ENCODE peak calls at places on chromosomes 16 and 17, in ten cellular contexts. S is iris pigment epithelial cell, N is GM19239, P is NCI-H1092, A is nucleus accumbens, L is LoVo, Z is ovary, C is NAMALWA, M is MM.1S, R is thoracic aorta. J is an unnamed sample.

GRCh38 chr17:32783602-32784001 is 93.3 kb downstream of the MYO1D start:
- DNase-seq in S (peak), Z (no peak), M (peak), P (peak), R (no peak), L (peak), A (no peak), N (peak), C (peak), J (no peak)

GRCh38 chr17:62675701-62676100 is 48.2 kb downstream of the MRC2 start:
- DNase-seq in P (no peak), Z (no peak), C (no peak), S (no peak), L (no peak), N (no peak), A (no peak), R (no peak), M (no peak), J (no peak)

GRCh38 chr17:75888484-75888883 is 8.3 kb downstream of the TRIM65 start:
- DNase-seq in C (no peak), N (no peak), R (no peak), M (no peak), L (no peak), S (no peak), P (no peak), A (no peak), Z (no peak), J (no peak)

GRCh38 chr17:10769840-10770239 is 34.1 kb downstream of the TMEM238L start:
- DNase-seq in C (no peak), P (no peak), Z (no peak), L (no peak), M (no peak), R (no peak), S (no peak), N (no peak), A (no peak), J (no peak)

GRCh38 chr16:67158637-67159600 is 790 bp downstream of the TRADD start:
- DNase-seq in N (peak), R (no peak), M (peak), A (no peak), P (no peak), S (no peak), L (peak), C (peak), Z (peak), J (peak)

GRCh38 chr16:67428146-67428731 is 2.7 kb upstream of the HSD11B2 start:
- DNase-seq in N (peak), M (peak), A (no peak), L (peak), Z (peak), S (peak), P (peak), R (no peak), C (peak), J (peak)

GRCh38 chr17:49775546-49776260 is 11.8 kb upstream of the FAM117A start:
- DNase-seq in S (peak), Z (no peak), M (no peak), R (no peak), P (no peak), C (no peak), N (no peak), L (no peak), A (no peak), J (no peak)

GRCh38 chr17:47999612-48000011 is 28.7 kb downstream of the CDK5RAP3 start:
- DNase-seq in A (no peak), C (no peak), S (no peak), Z (no peak), N (no peak), P (no peak), L (peak), R (no peak), M (no peak), J (no peak)

GRCh38 chr16:89667633-89668032 is 10.0 kb downstream of the SPATA33 start:
- DNase-seq in A (no peak), L (no peak), Z (no peak), R (no peak), M (no peak), P (no peak), N (no peak), C (no peak), S (no peak), J (no peak)

GRCh38 chr17:63800783-63801182 is 26.4 kb upstream of the PSMC5 start:
- DNase-seq in S (no peak), Z (no peak), R (no peak), L (no peak), N (no peak), C (no peak), M (no peak), A (no peak), P (no peak), J (no peak)

GRCh38 chr16:12538667-12539081 is 265.0 kb downstream of the CPPED1 start:
- DNase-seq in A (no peak), S (no peak), N (no peak), L (no peak), C (no peak), R (no peak), P (no peak), Z (no peak), M (no peak), J (no peak)

GRCh38 chr17:12979826-12980500 is 37.9 kb downstream of the ELAC2 start:
- DNase-seq in Z (no peak), L (no peak), C (no peak), R (no peak), S (no peak), N (no peak), M (no peak), A (no peak), P (no peak), J (no peak)

GRCh38 chr17:42853004-42853403 is 2.0 kb downstream of the AOC3 start:
- DNase-seq in L (no peak), N (no peak), R (no peak), C (no peak), P (no peak), M (no peak), A (no peak), S (no peak), Z (no peak), J (no peak)

GRCh38 chr17:77615672-77616242 is 342.7 kb upstream of the TNRC6C start:
- DNase-seq in Z (no peak), L (no peak), P (no peak), S (no peak), M (no peak), R (no peak), N (no peak), A (no peak), C (no peak), J (no peak)

GRCh38 chr17:47239663-47240374 is 13.8 kb upstream of the ITGB3 start:
- DNase-seq in M (peak), Z (peak), N (no peak), L (peak), P (peak), S (peak), R (peak), C (peak), A (no peak), J (peak)

GRCh38 chr16:9345046-9345445 is 253.6 kb downstream of the HAPSTR1 start:
- DNase-seq in P (no peak), S (no peak), R (no peak), Z (no peak), C (no peak), A (no peak), N (no peak), M (no peak), L (no peak), J (no peak)

GRCh38 chr17:78967782-78968362 is 11.9 kb downstream of the LGALS3BP start:
- DNase-seq in R (no peak), N (no peak), S (no peak), A (no peak), M (no peak), Z (no peak), C (no peak), P (no peak), L (no peak), J (no peak)

GRCh38 chr17:33778505-33779398 is 476.3 kb upstream of the CCL2 start:
- DNase-seq in S (peak), R (no peak), L (peak), M (peak), P (no peak), Z (no peak), N (peak), C (peak), A (peak), J (peak)

GRCh38 chr17:79602621-79603020 is 8.2 kb downstream of the RBFOX3 start:
- DNase-seq in L (no peak), C (no peak), P (no peak), S (no peak), N (no peak), M (no peak), A (no peak), R (no peak), Z (no peak), J (no peak)

GRCh38 chr17:29368161-29368560 is 22.0 kb upstream of the TAOK1 start:
- DNase-seq in M (no peak), C (no peak), Z (no peak), S (no peak), R (no peak), A (no peak), L (no peak), N (no peak), P (no peak), J (no peak)

GRCh38 chr17:28743243-28744103 is at the start of gene TRAF4:
- DNase-seq in Z (peak), S (peak), M (peak), A (peak), C (peak), N (peak), R (no peak), L (peak), P (peak), J (peak)

GRCh38 chr16:87288753-87289362 is 28.3 kb downstream of the C16orf95 start:
- DNase-seq in N (no peak), A (no peak), S (peak), Z (no peak), M (no peak), R (no peak), L (no peak), C (no peak), P (no peak), J (no peak)

GRCh38 chr17:58339775-58340622 is 11.4 kb upstream of the TSPOAP1 start:
- DNase-seq in L (no peak), S (no peak), N (no peak), C (peak), R (no peak), M (no peak), A (no peak), Z (no peak), P (no peak), J (no peak)

GRCh38 chr17:48961516-48962233 is 6.7 kb downstream of the GIP start:
- DNase-seq in C (no peak), L (no peak), M (no peak), A (no peak), P (no peak), S (peak), N (no peak), R (no peak), Z (no peak), J (no peak)

GRCh38 chr17:34308376-34308775 is 10.9 kb upstream of the CCL8 start:
- DNase-seq in R (no peak), L (no peak), M (no peak), C (no peak), S (no peak), A (no peak), N (no peak), P (no peak), Z (no peak), J (no peak)

GRCh38 chr17:6027342-6028024 is 42.7 kb upstream of the WSCD1 start:
- DNase-seq in L (no peak), M (no peak), C (no peak), Z (no peak), N (no peak), A (no peak), P (no peak), S (no peak), R (no peak), J (no peak)

GRCh38 chr17:77741109-77741508 is 217.4 kb upstream of the TNRC6C start:
- DNase-seq in P (no peak), S (no peak), A (no peak), C (peak), Z (no peak), N (no peak), M (no peak), L (no peak), R (no peak), J (peak)

GRCh38 chr17:45436625-45437460 is 4.2 kb upstream of the ARHGAP27 start:
- DNase-seq in Z (no peak), A (no peak), P (no peak), L (no peak), M (no peak), N (no peak), C (no peak), S (no peak), R (no peak), J (no peak)

GRCh38 chr17:67959510-67959909 is 36.8 kb downstream of the C17orf58 start:
- DNase-seq in A (no peak), N (no peak), C (no peak), L (no peak), M (no peak), R (no peak), P (no peak), S (no peak), Z (no peak), J (no peak)

GRCh38 chr17:82497483-82498405 is 21.8 kb upstream of the FOXK2 start:
- DNase-seq in Z (peak), L (peak), C (peak), P (no peak), A (no peak), M (peak), S (peak), N (peak), R (no peak), J (peak)

GRCh38 chr17:74852237-74853047 is 7.2 kb downstream of the GRIN2C start:
- DNase-seq in M (peak), R (no peak), Z (no peak), A (no peak), C (peak), S (peak), L (no peak), P (no peak), N (peak), J (no peak)

GRCh38 chr16:68629315-68629900 is 15.7 kb upstream of the CDH3 start:
- DNase-seq in Z (no peak), C (no peak), L (no peak), P (no peak), S (no peak), N (no peak), R (no peak), A (no peak), M (no peak), J (no peak)

GRCh38 chr17:14784997-14785696 is 480.0 kb downstream of the PMP22 start:
- DNase-seq in R (no peak), C (no peak), S (no peak), M (peak), N (no peak), L (no peak), P (no peak), Z (no peak), A (no peak), J (no peak)

GRCh38 chr17:59493867-59494266 is 71.5 kb upstream of the DHX40 start:
- DNase-seq in P (no peak), C (no peak), R (no peak), M (no peak), S (no peak), Z (no peak), L (no peak), A (peak), N (no peak), J (no peak)

GRCh38 chr16:84009282-84009681 is 33.3 kb downstream of the SLC38A8 start:
- DNase-seq in S (no peak), R (no peak), C (no peak), Z (no peak), M (no peak), L (no peak), P (no peak), A (no peak), N (no peak), J (no peak)

GRCh38 chr17:8062807-8063483 is 24.1 kb downstream of the ALOX15B start:
- DNase-seq in C (no peak), N (no peak), S (peak), A (no peak), R (no peak), Z (no peak), P (no peak), L (peak), M (no peak), J (no peak)

GRCh38 chr17:28745777-28746473 is 2.1 kb downstream of the TRAF4 start:
- DNase-seq in L (peak), C (no peak), P (no peak), Z (peak), M (no peak), A (no peak), S (no peak), N (no peak), R (no peak), J (no peak)

J was measured in testis.